ENCODE peak calls at places on chromosomes 1 and 21, in seven cellular contexts. M is lower leg skin, V is lower lobe of right lung, Z is cardiac fibroblast, I is pancreas, T is GM12865, A is choroid plexus epithelial cell. G is an unnamed sample.
A peak's percentile ranks its signal among the peaks of the same experiment; 100 is the strongest.

GRCh38 chr1:28176492-28177470 is at the start of gene PTAFR:
- DNase-seq in I (no peak), T (peak; percentile 82), V (peak; percentile 76), M (no peak), Z (no peak), A (no peak), G (no peak)

GRCh38 chr1:205162301-205162700 is 40.5 kb upstream of the RBBP5 start:
- DNase-seq in A (peak; percentile 52), I (no peak), M (no peak), Z (peak; percentile 42), T (no peak), V (no peak), G (no peak)

GRCh38 chr21:44867999-44868700 is 5.3 kb downstream of the PTTG1IP start:
- DNase-seq in I (no peak), V (no peak), M (no peak), Z (no peak), A (no peak), T (peak; percentile 30), G (no peak)

GRCh38 chr1:83970802-83971201 is 28.1 kb downstream of the TTLL7 start:
- DNase-seq in Z (no peak), I (no peak), A (no peak), M (no peak), T (no peak), V (no peak), G (no peak)

GRCh38 chr21:37253991-37254390 is 13.1 kb downstream of the VPS26C start:
- DNase-seq in I (no peak), V (no peak), T (no peak), A (no peak), Z (no peak), M (no peak), G (no peak)

GRCh38 chr21:38664315-38664714 is 141.4 kb upstream of the ETS2 start:
- DNase-seq in A (no peak), V (no peak), I (no peak), Z (no peak), M (no peak), T (no peak), G (no peak)

GRCh38 chr1:172630868-172631267 is 28.0 kb upstream of the FASLG start:
- DNase-seq in T (no peak), I (no peak), V (no peak), A (peak; percentile 54), Z (no peak), M (no peak), G (no peak)

GRCh38 chr21:29342394-29342957 is 43.8 kb downstream of the BACH1 start:
- DNase-seq in Z (peak; percentile 93), A (peak; percentile 98), I (peak; percentile 65), T (peak; percentile 79), M (peak; percentile 92), V (peak; percentile 53), G (peak; percentile 99)

GRCh38 chr1:15033264-15033663 is 120.3 kb upstream of the TMEM51 start:
- DNase-seq in T (no peak), I (no peak), M (no peak), A (peak; percentile 68), Z (peak; percentile 73), V (no peak), G (peak; percentile 17)

GRCh38 chr1:75736016-75736415 is 11.5 kb downstream of the ACADM start:
- DNase-seq in A (no peak), V (no peak), I (no peak), M (no peak), T (no peak), Z (no peak), G (no peak)

GRCh38 chr21:31606081-31606874 is 53.2 kb upstream of the SOD1 start:
- DNase-seq in A (no peak), M (no peak), V (no peak), I (no peak), Z (no peak), T (no peak), G (no peak)

GRCh38 chr1:227255086-227255732 is 63.1 kb downstream of the CDC42BPA start:
- DNase-seq in A (no peak), Z (no peak), T (no peak), M (no peak), I (no peak), V (no peak), G (no peak)

GRCh38 chr1:208029381-208030319 is 118.7 kb upstream of the CD34 start:
- DNase-seq in Z (peak; percentile 84), A (peak; percentile 75), I (no peak), M (no peak), V (no peak), T (no peak), G (peak; percentile 62)

GRCh38 chr1:53851571-53852282 is 13.6 kb upstream of the NDC1 start:
- DNase-seq in T (no peak), V (no peak), A (no peak), M (no peak), Z (no peak), I (no peak), G (no peak)

GRCh38 chr1:89739013-89739843 is 81.6 kb upstream of the LRRC8D start:
- DNase-seq in T (peak; percentile 41), Z (peak; percentile 32), I (no peak), M (peak; percentile 69), V (no peak), A (peak; percentile 65), G (no peak)

GRCh38 chr1:20158358-20159070 is 19.4 kb downstream of the PLA2G2F start:
- DNase-seq in A (no peak), Z (no peak), I (no peak), T (no peak), M (no peak), V (no peak), G (no peak)

GRCh38 chr1:31760901-31761470 is 3.2 kb downstream of the ADGRB2 start:
- DNase-seq in Z (peak; percentile 67), V (peak; percentile 66), I (peak; percentile 79), T (peak; percentile 38), M (peak; percentile 94), A (peak; percentile 44), G (no peak)

GRCh38 chr1:225999912-226000337 is 782 bp upstream of the SDE2 start:
- DNase-seq in Z (peak; percentile 86), T (peak; percentile 77), I (no peak), M (no peak), V (no peak), A (peak; percentile 90), G (no peak)
- H3K4me3 ChIP-seq in Z (peak overlapping the region; percentile 48), T (peak overlapping the region; percentile 74), I (peak overlapping the region; percentile 67), M (no peak overlapping the region), V (peak overlapping the region; percentile 89), A (peak overlapping the region; percentile 62), G (peak overlapping the region; percentile 54)

GRCh38 chr1:47725000-47725731 is 272.0 kb downstream of the TRABD2B start:
- DNase-seq in A (peak; percentile 23), T (no peak), Z (no peak), M (peak; percentile 80), V (no peak), I (peak; percentile 68), G (no peak)

GRCh38 chr1:47725732-47726495 is 271.3 kb downstream of the TRABD2B start:
- DNase-seq in A (peak; percentile 90), Z (peak; percentile 76), I (peak; percentile 86), V (peak; percentile 78), M (peak; percentile 92), T (peak; percentile 68), G (peak; percentile 23)

GRCh38 chr1:47722909-47723580 is 274.1 kb downstream of the TRABD2B start:
- DNase-seq in A (no peak), M (peak; percentile 76), Z (no peak), T (no peak), I (no peak), V (no peak), G (no peak)

GRCh38 chr1:47726496-47726855 is 270.7 kb downstream of the TRABD2B start:
- DNase-seq in T (no peak), V (no peak), Z (no peak), I (no peak), M (no peak), A (no peak), G (no peak)

GRCh38 chr1:47724427-47724999 is 272.7 kb downstream of the TRABD2B start:
- DNase-seq in Z (no peak), V (no peak), M (peak; percentile 54), I (no peak), A (no peak), T (no peak), G (no peak)
- H3K4me3 ChIP-seq in Z (no peak overlapping the region), V (peak overlapping the region; percentile 4), M (no peak overlapping the region), I (no peak overlapping the region), A (no peak overlapping the region), T (no peak overlapping the region), G (no peak overlapping the region)

GRCh38 chr21:26840206-26840605 is 5.0 kb downstream of the ADAMTS1 start:
- DNase-seq in M (no peak), T (no peak), V (no peak), Z (peak; percentile 32), A (no peak), I (no peak), G (no peak)
- H3K4me3 ChIP-seq in M (no peak overlapping the region), T (no peak overlapping the region), V (peak overlapping the region; percentile 79), Z (no peak overlapping the region), A (no peak overlapping the region), I (no peak overlapping the region), G (no peak overlapping the region)

DNA sequence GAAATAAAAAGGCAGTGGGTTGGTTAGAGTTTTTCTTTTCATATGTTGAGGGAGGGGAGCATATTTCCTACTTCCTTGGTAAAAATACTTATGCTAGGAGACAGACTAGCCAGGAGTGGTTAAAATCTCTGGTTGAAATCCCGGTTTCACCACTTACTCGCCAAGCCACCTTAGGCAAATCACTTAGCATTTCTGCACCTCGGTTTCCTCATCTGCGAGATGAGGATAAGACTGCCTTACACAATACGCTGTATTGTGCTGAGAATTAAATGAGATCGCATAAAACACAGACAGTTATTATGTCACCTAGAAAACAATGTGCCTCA is 1.4 kb downstream of the IFFO2 start:
- DNase-seq in Z (peak; percentile 27), A (no peak), M (no peak), T (peak; percentile 18), I (no peak), V (no peak), G (no peak)
- H3K4me3 ChIP-seq in Z (peak overlapping the region; percentile 80), A (peak overlapping the region; percentile 78), M (peak overlapping the region; percentile 61), T (peak overlapping the region; percentile 80), I (peak overlapping the region; percentile 91), V (peak overlapping the region; percentile 75), G (peak overlapping the region; percentile 75)

DNA sequence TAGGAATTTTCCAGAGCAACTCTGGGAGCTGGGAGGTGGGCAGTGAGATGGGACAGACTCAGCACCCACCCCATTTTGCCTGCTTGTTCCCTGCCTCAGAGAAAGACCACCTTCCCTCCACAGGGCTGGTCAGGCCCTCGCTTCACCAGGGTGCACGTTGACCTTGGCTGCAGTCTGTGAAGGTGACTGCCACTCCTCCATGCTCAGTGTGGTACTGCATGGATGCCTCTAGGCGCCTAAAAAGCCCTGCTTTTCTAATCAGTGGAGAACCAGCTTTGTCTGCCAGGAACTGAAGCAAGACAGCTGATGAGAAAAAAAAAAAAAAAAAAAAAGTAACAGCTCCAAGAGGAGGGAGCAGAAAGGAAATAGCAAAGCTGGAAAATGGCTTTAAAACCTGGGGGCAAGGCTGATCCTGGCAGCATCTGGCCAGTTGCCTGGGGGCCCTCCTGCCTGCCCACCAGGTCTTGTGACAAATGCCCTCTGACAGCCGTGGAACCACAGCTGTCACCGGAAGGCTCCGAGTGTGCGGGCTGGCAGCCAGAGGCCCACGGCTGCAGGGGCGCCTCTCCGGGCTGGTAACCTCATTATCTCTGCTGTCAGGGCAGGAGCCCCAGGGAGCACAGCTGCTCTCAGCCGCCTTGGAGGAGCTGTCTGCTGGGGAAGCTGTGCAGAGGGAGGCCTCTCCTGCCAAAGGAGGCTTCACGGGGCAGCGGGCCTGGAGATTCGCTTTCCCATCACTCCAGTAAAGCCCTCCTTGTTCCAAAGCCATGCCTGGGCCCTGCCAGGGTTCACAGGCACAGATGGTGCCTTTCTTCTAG is 13.7 kb downstream of the KIAA1614 start:
- DNase-seq in V (no peak), T (no peak), A (peak; percentile 74), M (no peak), Z (peak; percentile 88), I (no peak), G (peak; percentile 38)
- H3K4me3 ChIP-seq in V (no peak overlapping the region), T (no peak overlapping the region), A (peak overlapping the region; percentile 16), M (no peak overlapping the region), Z (no peak overlapping the region), I (no peak overlapping the region), G (no peak overlapping the region)

GRCh38 chr1:35210306-35211112 is 17.6 kb upstream of the SFPQ start:
- DNase-seq in M (no peak), A (no peak), I (no peak), V (no peak), Z (no peak), T (no peak), G (no peak)
- H3K4me3 ChIP-seq in M (no peak overlapping the region), A (no peak overlapping the region), I (no peak overlapping the region), V (no peak overlapping the region), Z (no peak overlapping the region), T (no peak overlapping the region), G (no peak overlapping the region)

G was measured in skeletal muscle cell.